ENCODE peak calls at places on chromosomes 2 and 18, in ten cellular contexts. One of them, this sample, is unnamed.

GRCh38 chr2:70978388-70979357 is at the start of gene ANKRD53:
- DNase-seq in CD8-positive, alpha-beta T cell: peak; percentile 25
- DNase-seq in testis: peak; percentile 24
- DNase-seq in tibial artery: peak; percentile 74
- DNase-seq in right lobe of liver: peak; percentile 75
- DNase-seq in adrenal gland: peak; percentile 55
- DNase-seq in left ventricle myocardium inferior: peak; percentile 53
- DNase-seq in upper lobe of left lung: peak; percentile 92
- DNase-seq in sigmoid colon: peak; percentile 80
- DNase-seq in fibroblast of lung: peak; percentile 29
- DNase-seq in this sample: peak; percentile 80

GRCh38 chr18:79534356-79534755 is 138.6 kb downstream of the NFATC1 start:
- DNase-seq in right lobe of liver: no peak
- DNase-seq in fibroblast of lung: no peak
- DNase-seq in tibial artery: peak; percentile 25
- DNase-seq in sigmoid colon: peak; percentile 28
- DNase-seq in upper lobe of left lung: no peak
- DNase-seq in testis: no peak
- DNase-seq in adrenal gland: no peak
- DNase-seq in left ventricle myocardium inferior: no peak
- DNase-seq in CD8-positive, alpha-beta T cell: no peak
- DNase-seq in this sample: no peak

GRCh38 chr2:217085543-217085942 is 225.7 kb upstream of the TNP1 start:
- DNase-seq in right lobe of liver: no peak
- DNase-seq in tibial artery: no peak
- DNase-seq in left ventricle myocardium inferior: no peak
- DNase-seq in sigmoid colon: no peak
- DNase-seq in fibroblast of lung: peak; percentile 91
- DNase-seq in adrenal gland: no peak
- DNase-seq in CD8-positive, alpha-beta T cell: no peak
- DNase-seq in upper lobe of left lung: no peak
- DNase-seq in testis: no peak
- DNase-seq in this sample: no peak

GRCh38 chr2:206614825-206615224 is 27.5 kb upstream of the FAM237A start:
- DNase-seq in upper lobe of left lung: no peak
- DNase-seq in CD8-positive, alpha-beta T cell: no peak
- DNase-seq in left ventricle myocardium inferior: no peak
- DNase-seq in sigmoid colon: no peak
- DNase-seq in right lobe of liver: no peak
- DNase-seq in testis: no peak
- DNase-seq in tibial artery: no peak
- DNase-seq in fibroblast of lung: peak; percentile 55
- DNase-seq in adrenal gland: peak; percentile 65
- DNase-seq in this sample: no peak

GRCh38 chr2:23449413-23449812 is 64.4 kb downstream of the KLHL29 start:
- DNase-seq in testis: no peak
- DNase-seq in tibial artery: no peak
- DNase-seq in upper lobe of left lung: no peak
- DNase-seq in adrenal gland: no peak
- DNase-seq in sigmoid colon: no peak
- DNase-seq in left ventricle myocardium inferior: no peak
- DNase-seq in right lobe of liver: no peak
- DNase-seq in fibroblast of lung: no peak
- DNase-seq in CD8-positive, alpha-beta T cell: no peak
- DNase-seq in this sample: no peak

GRCh38 chr2:26222976-26223375 is 21.5 kb downstream of the HADHA start:
- DNase-seq in adrenal gland: no peak
- DNase-seq in sigmoid colon: no peak
- DNase-seq in upper lobe of left lung: no peak
- DNase-seq in CD8-positive, alpha-beta T cell: no peak
- DNase-seq in left ventricle myocardium inferior: no peak
- DNase-seq in fibroblast of lung: no peak
- DNase-seq in testis: no peak
- DNase-seq in tibial artery: no peak
- DNase-seq in right lobe of liver: no peak
- DNase-seq in this sample: no peak

GRCh38 chr2:69188174-69188900 is 175.4 kb downstream of the ANTXR1 start:
- DNase-seq in testis: no peak
- DNase-seq in fibroblast of lung: no peak
- DNase-seq in CD8-positive, alpha-beta T cell: no peak
- DNase-seq in adrenal gland: no peak
- DNase-seq in tibial artery: no peak
- DNase-seq in upper lobe of left lung: no peak
- DNase-seq in sigmoid colon: no peak
- DNase-seq in right lobe of liver: no peak
- DNase-seq in left ventricle myocardium inferior: no peak
- DNase-seq in this sample: no peak

GRCh38 chr18:41906528-41907256 is 48.3 kb upstream of the PIK3C3 start:
- DNase-seq in sigmoid colon: no peak
- DNase-seq in left ventricle myocardium inferior: no peak
- DNase-seq in right lobe of liver: no peak
- DNase-seq in testis: no peak
- DNase-seq in upper lobe of left lung: no peak
- DNase-seq in tibial artery: no peak
- DNase-seq in CD8-positive, alpha-beta T cell: peak; percentile 10
- DNase-seq in fibroblast of lung: peak; percentile 75
- DNase-seq in adrenal gland: no peak
- DNase-seq in this sample: no peak

GRCh38 chr2:55901941-55902340 is 21.6 kb downstream of the EFEMP1 start:
- DNase-seq in CD8-positive, alpha-beta T cell: no peak
- DNase-seq in upper lobe of left lung: no peak
- DNase-seq in fibroblast of lung: peak; percentile 91
- DNase-seq in sigmoid colon: no peak
- DNase-seq in adrenal gland: no peak
- DNase-seq in right lobe of liver: no peak
- DNase-seq in tibial artery: no peak
- DNase-seq in testis: no peak
- DNase-seq in left ventricle myocardium inferior: no peak
- DNase-seq in this sample: no peak

GRCh38 chr18:56511996-56512395 is 126.4 kb downstream of the TXNL1 start:
- DNase-seq in CD8-positive, alpha-beta T cell: no peak
- DNase-seq in fibroblast of lung: no peak
- DNase-seq in adrenal gland: no peak
- DNase-seq in sigmoid colon: no peak
- DNase-seq in left ventricle myocardium inferior: no peak
- DNase-seq in upper lobe of left lung: no peak
- DNase-seq in right lobe of liver: no peak
- DNase-seq in testis: no peak
- DNase-seq in tibial artery: no peak
- DNase-seq in this sample: no peak

GRCh38 chr2:236210536-236210935 is 42.4 kb upstream of the GBX2 start:
- DNase-seq in upper lobe of left lung: no peak
- DNase-seq in adrenal gland: no peak
- DNase-seq in right lobe of liver: no peak
- DNase-seq in left ventricle myocardium inferior: no peak
- DNase-seq in fibroblast of lung: no peak
- DNase-seq in testis: no peak
- DNase-seq in tibial artery: peak; percentile 29
- DNase-seq in CD8-positive, alpha-beta T cell: no peak
- DNase-seq in sigmoid colon: no peak
- DNase-seq in this sample: no peak

GRCh38 chr2:189466656-189467055 is 25.4 kb downstream of the WDR75 start:
- DNase-seq in upper lobe of left lung: no peak
- DNase-seq in fibroblast of lung: peak; percentile 7
- DNase-seq in tibial artery: no peak
- DNase-seq in sigmoid colon: no peak
- DNase-seq in left ventricle myocardium inferior: no peak
- DNase-seq in testis: no peak
- DNase-seq in adrenal gland: no peak
- DNase-seq in right lobe of liver: no peak
- DNase-seq in CD8-positive, alpha-beta T cell: no peak
- DNase-seq in this sample: no peak

GRCh38 chr2:151040036-151040435 is 221.6 kb downstream of the RBM43 start:
- DNase-seq in testis: no peak
- DNase-seq in sigmoid colon: no peak
- DNase-seq in upper lobe of left lung: no peak
- DNase-seq in tibial artery: no peak
- DNase-seq in left ventricle myocardium inferior: no peak
- DNase-seq in CD8-positive, alpha-beta T cell: no peak
- DNase-seq in fibroblast of lung: peak; percentile 63
- DNase-seq in right lobe of liver: no peak
- DNase-seq in adrenal gland: no peak
- DNase-seq in this sample: no peak

GRCh38 chr2:66428986-66429612 is 5.8 kb upstream of the MEIS1 start:
- DNase-seq in testis: no peak
- DNase-seq in left ventricle myocardium inferior: no peak
- DNase-seq in CD8-positive, alpha-beta T cell: no peak
- DNase-seq in fibroblast of lung: peak; percentile 55
- DNase-seq in right lobe of liver: no peak
- DNase-seq in upper lobe of left lung: no peak
- DNase-seq in tibial artery: no peak
- DNase-seq in sigmoid colon: no peak
- DNase-seq in adrenal gland: no peak
- DNase-seq in this sample: no peak

GRCh38 chr2:9941196-9941995 is 10.1 kb upstream of the GRHL1 start:
- DNase-seq in tibial artery: no peak
- DNase-seq in fibroblast of lung: peak; percentile 89
- DNase-seq in CD8-positive, alpha-beta T cell: no peak
- DNase-seq in adrenal gland: no peak
- DNase-seq in left ventricle myocardium inferior: no peak
- DNase-seq in right lobe of liver: no peak
- DNase-seq in testis: no peak
- DNase-seq in sigmoid colon: no peak
- DNase-seq in upper lobe of left lung: no peak
- DNase-seq in this sample: no peak

DNA sequence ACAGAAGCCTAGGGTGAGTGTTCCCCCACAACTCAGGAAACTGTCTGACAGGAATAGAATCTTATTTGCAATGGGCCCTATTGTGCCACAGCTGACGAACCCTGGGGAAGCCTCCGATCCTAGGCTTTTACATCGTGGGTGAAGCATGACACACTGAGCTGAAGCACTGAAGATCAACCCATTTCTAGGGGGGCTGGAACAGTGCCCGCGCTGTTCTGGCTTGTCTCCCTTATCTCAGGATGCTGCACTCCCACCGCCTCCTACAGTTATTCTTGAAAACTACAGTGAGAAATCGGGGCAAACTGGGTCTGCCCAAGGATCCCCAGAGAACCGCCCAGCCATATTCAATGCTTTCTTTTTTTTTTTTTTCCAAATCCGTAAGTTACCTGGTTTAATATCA is 41.1 kb downstream of the NETO1 start:
- DNase-seq in testis: no peak
- DNase-seq in right lobe of liver: no peak
- DNase-seq in upper lobe of left lung: no peak
- DNase-seq in fibroblast of lung: no peak
- DNase-seq in CD8-positive, alpha-beta T cell: no peak
- DNase-seq in left ventricle myocardium inferior: no peak
- DNase-seq in adrenal gland: no peak
- DNase-seq in sigmoid colon: no peak
- DNase-seq in tibial artery: no peak
- DNase-seq in this sample: no peak
- TF ChIP-seq CTCF in testis: no peak
- TF ChIP-seq CTCF in right lobe of liver: no peak
- TF ChIP-seq CTCF in upper lobe of left lung: no peak
- TF ChIP-seq CTCF in fibroblast of lung: no peak
- TF ChIP-seq CTCF in CD8-positive, alpha-beta T cell: no peak
- TF ChIP-seq CTCF in left ventricle myocardium inferior: no peak
- TF ChIP-seq CTCF in adrenal gland: no peak
- TF ChIP-seq CTCF in sigmoid colon: no peak
- TF ChIP-seq CTCF in tibial artery: no peak
- TF ChIP-seq CTCF in this sample: no peak

DNA sequence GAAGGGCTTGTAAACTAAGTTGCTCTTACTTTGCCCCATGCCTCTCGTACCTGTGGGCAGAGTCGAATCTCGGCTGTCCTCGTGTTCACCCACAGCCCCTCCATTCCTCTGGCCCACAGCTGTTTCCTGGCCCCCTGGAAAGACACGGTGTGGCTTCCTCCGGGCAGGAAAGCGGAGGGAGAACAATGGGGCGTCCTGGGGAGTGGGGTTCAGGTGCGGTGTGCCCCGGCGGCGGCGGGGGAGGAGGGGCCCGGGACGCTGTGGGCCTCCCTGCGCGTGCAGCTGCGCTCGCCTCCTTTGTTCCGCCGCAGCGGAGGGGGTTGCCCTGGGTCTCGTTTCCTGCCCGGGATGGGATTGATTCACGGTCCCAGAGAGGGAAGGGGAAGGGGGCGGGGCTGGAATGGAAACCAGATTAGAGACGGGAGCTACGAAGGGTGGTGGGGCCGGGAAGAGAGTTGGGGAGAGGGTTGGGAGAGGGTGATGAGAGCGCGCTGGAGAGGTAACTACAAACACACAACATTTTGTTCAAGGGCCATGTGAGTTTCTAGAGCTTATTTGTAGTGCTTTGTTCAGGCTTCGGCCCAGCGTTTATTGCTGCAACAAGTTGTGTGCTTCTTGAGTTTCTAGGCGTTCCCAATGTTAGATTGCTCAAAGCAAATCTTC is 796 bp downstream of the MYO1B start:
- DNase-seq in adrenal gland: no peak
- DNase-seq in fibroblast of lung: peak; percentile 73
- DNase-seq in right lobe of liver: peak; percentile 77
- DNase-seq in testis: peak; percentile 61
- DNase-seq in CD8-positive, alpha-beta T cell: peak; percentile 8
- DNase-seq in left ventricle myocardium inferior: peak; percentile 77
- DNase-seq in tibial artery: peak; percentile 75
- DNase-seq in sigmoid colon: peak; percentile 74
- DNase-seq in upper lobe of left lung: peak; percentile 90
- DNase-seq in this sample: peak; percentile 84
- H3K27ac ChIP-seq in adrenal gland: peak overlapping the region; percentile 78
- H3K27ac ChIP-seq in fibroblast of lung: peak overlapping the region; percentile 80
- H3K27ac ChIP-seq in right lobe of liver: peak overlapping the region; percentile 92
- H3K27ac ChIP-seq in testis: peak overlapping the region; percentile 52
- H3K27ac ChIP-seq in CD8-positive, alpha-beta T cell: no peak overlapping the region
- H3K27ac ChIP-seq in left ventricle myocardium inferior: peak overlapping the region; percentile 92
- H3K27ac ChIP-seq in tibial artery: peak overlapping the region; percentile 84
- H3K27ac ChIP-seq in sigmoid colon: peak overlapping the region; percentile 48
- H3K27ac ChIP-seq in upper lobe of left lung: peak overlapping the region; percentile 90
- H3K27ac ChIP-seq in this sample: peak overlapping the region; percentile 76

GRCh38 chr2:105803773-105804172 is 59.1 kb downstream of the NCK2 start:
- DNase-seq in sigmoid colon: no peak
- DNase-seq in upper lobe of left lung: no peak
- DNase-seq in fibroblast of lung: peak; percentile 29
- DNase-seq in tibial artery: no peak
- DNase-seq in testis: no peak
- DNase-seq in adrenal gland: no peak
- DNase-seq in right lobe of liver: no peak
- DNase-seq in CD8-positive, alpha-beta T cell: no peak
- DNase-seq in left ventricle myocardium inferior: no peak
- DNase-seq in this sample: no peak
- H3K4me1 ChIP-seq in sigmoid colon: peaks cover 53% of the 10 kb centered on the region
- H3K4me1 ChIP-seq in upper lobe of left lung: peaks cover 51% of the 10 kb centered on the region
- H3K4me1 ChIP-seq in fibroblast of lung: peaks cover 2% of the 10 kb centered on the region
- H3K4me1 ChIP-seq in tibial artery: peaks cover 43% of the 10 kb centered on the region
- H3K4me1 ChIP-seq in testis: peaks cover 4% of the 10 kb centered on the region
- H3K4me1 ChIP-seq in adrenal gland: peaks cover 50% of the 10 kb centered on the region
- H3K4me1 ChIP-seq in right lobe of liver: no peaks in the 10 kb centered on the region
- H3K4me1 ChIP-seq in CD8-positive, alpha-beta T cell: peaks cover 94% of the 10 kb centered on the region
- H3K4me1 ChIP-seq in left ventricle myocardium inferior: peaks cover 71% of the 10 kb centered on the region
- H3K4me1 ChIP-seq in this sample: peaks cover 19% of the 10 kb centered on the region

DNA sequence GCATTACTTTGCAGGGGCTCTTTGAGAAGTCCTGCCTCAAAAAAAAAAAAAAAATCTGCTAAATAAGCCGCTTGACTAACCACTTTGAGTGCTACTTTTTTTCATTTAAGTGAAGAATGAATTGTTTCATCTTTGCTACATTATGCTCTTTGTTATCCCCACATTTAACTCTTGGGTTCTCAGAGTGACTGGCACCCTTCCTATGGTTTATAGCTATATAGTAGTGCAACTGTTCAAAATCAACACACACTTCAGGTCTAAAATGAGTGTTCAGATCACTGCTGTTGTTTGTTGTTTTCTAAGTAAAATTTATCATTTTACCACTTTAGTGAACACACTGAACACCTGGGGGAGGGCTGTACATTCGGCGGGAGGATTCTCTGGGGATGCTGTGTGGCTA is 13.6 kb downstream of the STPG4 start:
- DNase-seq in tibial artery: no peak
- DNase-seq in CD8-positive, alpha-beta T cell: no peak
- DNase-seq in right lobe of liver: no peak
- DNase-seq in fibroblast of lung: no peak
- DNase-seq in testis: no peak
- DNase-seq in upper lobe of left lung: no peak
- DNase-seq in left ventricle myocardium inferior: no peak
- DNase-seq in adrenal gland: no peak
- DNase-seq in sigmoid colon: no peak
- DNase-seq in this sample: no peak
- TF ChIP-seq CTCF in tibial artery: no peak
- TF ChIP-seq CTCF in CD8-positive, alpha-beta T cell: no peak
- TF ChIP-seq CTCF in right lobe of liver: no peak
- TF ChIP-seq CTCF in fibroblast of lung: no peak
- TF ChIP-seq CTCF in testis: no peak
- TF ChIP-seq CTCF in upper lobe of left lung: no peak
- TF ChIP-seq CTCF in left ventricle myocardium inferior: no peak
- TF ChIP-seq CTCF in adrenal gland: no peak
- TF ChIP-seq CTCF in sigmoid colon: no peak
- TF ChIP-seq CTCF in this sample: no peak